ENCODE peak calls at places on chromosomes 2 and 18, in nine cellular contexts. K is OCI-LY7, A is hepatocyte, D is GM23338, Y is SK-N-SH, C is Karpas-422, E is HCT116, J is PC-3, W is PC-9. L is an unnamed sample.

GRCh38 chr2:101038455-101039255 is 36.6 kb downstream of the RPL31 start:
- DNase-seq in K (peak; percentile 11), A (peak; percentile 19), D (peak; percentile 62), Y (no peak), C (peak; percentile 73), E (peak; percentile 43), J (peak; percentile 44), W (peak; percentile 20), L (peak; percentile 45)

GRCh38 chr2:238106339-238106697 is 6.2 kb downstream of the ESPNL start:
- DNase-seq in K (no peak), A (peak; percentile 6), D (peak; percentile 56), Y (peak; percentile 45), C (no peak), E (no peak), J (no peak), W (no peak), L (no peak)

GRCh38 chr18:7438631-7439030 is 128.5 kb upstream of the PTPRM start:
- DNase-seq in K (no peak), A (no peak), D (no peak), Y (no peak), C (no peak), E (no peak), J (no peak), W (no peak), L (no peak)

GRCh38 chr18:76922107-76922506 is 99.8 kb downstream of the ZNF236 start:
- DNase-seq in K (peak; percentile 74), A (peak; percentile 61), D (peak; percentile 83), Y (peak; percentile 83), C (peak; percentile 96), E (peak; percentile 2), J (peak; percentile 38), W (no peak), L (peak; percentile 79)

GRCh38 chr2:59567115-59567514 is 986.3 kb downstream of the BCL11A start:
- DNase-seq in K (no peak), A (no peak), D (no peak), Y (no peak), C (no peak), E (no peak), J (no peak), W (no peak), L (no peak)

GRCh38 chr2:235799281-235799680 is 305.4 kb downstream of the AGAP1 start:
- DNase-seq in K (no peak), A (no peak), D (no peak), Y (no peak), C (no peak), E (no peak), J (no peak), W (no peak), L (no peak)

GRCh38 chr2:4445821-4446220 is 742.4 kb downstream of the DCDC2C start:
- DNase-seq in K (no peak), A (no peak), D (no peak), Y (no peak), C (no peak), E (no peak), J (no peak), W (no peak), L (no peak)

GRCh38 chr2:158266106-158266505 is 164.4 kb downstream of the UPP2 start:
- DNase-seq in K (no peak), A (no peak), D (no peak), Y (no peak), C (no peak), E (no peak), J (no peak), W (no peak), L (no peak)

GRCh38 chr18:79930020-79930642 is 21.3 kb downstream of the SLC66A2 start:
- DNase-seq in K (no peak), A (no peak), D (no peak), Y (no peak), C (no peak), E (no peak), J (no peak), W (no peak), L (no peak)

GRCh38 chr18:72612894-72613537 is 68.9 kb upstream of the CBLN2 start:
- DNase-seq in K (no peak), A (no peak), D (no peak), Y (no peak), C (no peak), E (no peak), J (no peak), W (no peak), L (no peak)

GRCh38 chr2:19319064-19319463 is 39.4 kb downstream of the OSR1 start:
- DNase-seq in K (no peak), A (no peak), D (no peak), Y (no peak), C (no peak), E (no peak), J (no peak), W (no peak), L (no peak)

GRCh38 chr2:60756097-60757087 is at the start of gene PAPOLG:
- DNase-seq in K (peak; percentile 98), A (peak; percentile 99), D (peak; percentile 100), Y (peak; percentile 96), C (peak; percentile 99), E (peak; percentile 76), J (peak; percentile 96), W (peak; percentile 95), L (peak; percentile 100)

GRCh38 chr2:10721344-10722251 is at the start of gene ATP6V1C2:
- DNase-seq in K (peak; percentile 52), A (peak; percentile 65), D (peak; percentile 85), Y (peak; percentile 90), C (peak; percentile 47), E (no peak), J (peak; percentile 40), W (peak; percentile 61), L (peak; percentile 26)

GRCh38 chr2:232836934-232837333 is 33.1 kb upstream of the SNORC start:
- DNase-seq in K (no peak), A (no peak), D (no peak), Y (no peak), C (no peak), E (no peak), J (no peak), W (no peak), L (no peak)

GRCh38 chr2:217517402-217517801 is 485.4 kb downstream of the TNS1 start:
- DNase-seq in K (no peak), A (no peak), D (no peak), Y (no peak), C (no peak), E (no peak), J (no peak), W (no peak), L (peak; percentile 11)

GRCh38 chr2:216678813-216679657 is 16.3 kb downstream of the IGFBP5 start:
- DNase-seq in K (no peak), A (no peak), D (peak; percentile 40), Y (no peak), C (no peak), E (no peak), J (no peak), W (no peak), L (no peak)

GRCh38 chr2:71965530-71965929 is 182.1 kb downstream of the CYP26B1 start:
- DNase-seq in K (no peak), A (no peak), D (no peak), Y (no peak), C (no peak), E (no peak), J (no peak), W (no peak), L (no peak)
- H3K9me2 ChIP-seq in K (no peaks in the 10 kb centered on the region), A (no peaks in the 10 kb centered on the region), D (no peaks in the 10 kb centered on the region), Y (peaks cover 2% of the 10 kb centered on the region), C (no peaks in the 10 kb centered on the region), E (no peaks in the 10 kb centered on the region), J (no peaks in the 10 kb centered on the region), W (no peaks in the 10 kb centered on the region), L (no peaks in the 10 kb centered on the region)

DNA sequence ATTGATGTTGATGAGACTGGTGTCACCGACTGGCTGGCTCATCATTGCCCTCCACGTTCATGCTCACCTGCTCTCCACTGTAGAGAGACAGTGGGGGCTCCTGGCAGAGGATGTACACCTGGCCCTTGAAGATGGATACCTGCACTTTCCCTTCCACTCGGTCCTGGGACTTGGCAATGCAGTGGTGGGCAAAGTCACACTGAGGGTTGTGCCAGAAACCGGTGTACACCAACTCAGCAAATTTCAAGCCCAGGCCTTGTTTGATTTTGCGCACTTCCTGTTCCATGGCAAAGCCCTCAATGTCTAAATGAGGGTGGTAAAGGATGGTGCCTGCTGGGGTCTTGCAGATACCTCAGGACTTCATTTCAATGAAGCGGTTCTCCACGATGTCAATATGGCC is 32.5 kb downstream of the GEMIN6 start:
- DNase-seq in K (no peak), A (no peak), D (no peak), Y (no peak), C (no peak), E (no peak), J (no peak), W (no peak), L (no peak)
- H3K4me2 ChIP-seq in K (no peak overlapping the region), A (no peak overlapping the region), D (no peak overlapping the region), Y (no peak overlapping the region), C (no peak overlapping the region), E (no peak overlapping the region), J (no peak overlapping the region), W (no peak overlapping the region), L (no peak overlapping the region)

DNA sequence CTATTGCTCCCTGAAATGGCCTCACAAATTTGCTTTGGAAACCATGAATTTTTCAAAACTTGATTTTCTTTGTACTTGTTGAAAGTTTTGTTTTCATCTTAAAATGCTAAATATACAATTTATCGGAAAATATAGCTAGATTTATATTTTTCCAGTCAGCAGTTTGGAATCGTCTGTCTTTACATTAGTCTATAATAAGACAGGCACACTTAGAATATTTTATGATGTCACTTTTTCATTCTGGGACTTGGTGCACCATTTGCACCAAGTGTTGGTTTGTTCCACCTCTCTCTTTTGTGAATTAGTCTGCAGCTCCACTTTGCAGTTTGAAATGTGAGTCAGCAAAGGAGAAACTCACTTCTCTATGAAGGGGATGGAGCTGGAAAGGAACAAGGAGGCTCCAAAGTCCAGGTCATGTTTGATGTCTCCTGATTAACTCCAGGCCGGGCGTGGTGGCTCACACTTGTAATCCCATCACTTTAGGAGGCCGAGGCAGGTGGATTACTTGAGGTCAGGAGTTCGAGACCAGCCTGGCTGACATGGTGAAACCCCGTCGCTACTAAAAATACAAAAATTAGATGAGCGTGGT is 63.8 kb upstream of the RTN4 start:
- DNase-seq in K (no peak), A (peak; percentile 43), D (no peak), Y (no peak), C (no peak), E (no peak), J (no peak), W (no peak), L (peak; percentile 33)
- H3K9me2 ChIP-seq in K (no peaks in the 10 kb centered on the region), A (no peaks in the 10 kb centered on the region), D (no peaks in the 10 kb centered on the region), Y (no peaks in the 10 kb centered on the region), C (no peaks in the 10 kb centered on the region), E (no peaks in the 10 kb centered on the region), J (no peaks in the 10 kb centered on the region), W (no peaks in the 10 kb centered on the region), L (no peaks in the 10 kb centered on the region)

DNA sequence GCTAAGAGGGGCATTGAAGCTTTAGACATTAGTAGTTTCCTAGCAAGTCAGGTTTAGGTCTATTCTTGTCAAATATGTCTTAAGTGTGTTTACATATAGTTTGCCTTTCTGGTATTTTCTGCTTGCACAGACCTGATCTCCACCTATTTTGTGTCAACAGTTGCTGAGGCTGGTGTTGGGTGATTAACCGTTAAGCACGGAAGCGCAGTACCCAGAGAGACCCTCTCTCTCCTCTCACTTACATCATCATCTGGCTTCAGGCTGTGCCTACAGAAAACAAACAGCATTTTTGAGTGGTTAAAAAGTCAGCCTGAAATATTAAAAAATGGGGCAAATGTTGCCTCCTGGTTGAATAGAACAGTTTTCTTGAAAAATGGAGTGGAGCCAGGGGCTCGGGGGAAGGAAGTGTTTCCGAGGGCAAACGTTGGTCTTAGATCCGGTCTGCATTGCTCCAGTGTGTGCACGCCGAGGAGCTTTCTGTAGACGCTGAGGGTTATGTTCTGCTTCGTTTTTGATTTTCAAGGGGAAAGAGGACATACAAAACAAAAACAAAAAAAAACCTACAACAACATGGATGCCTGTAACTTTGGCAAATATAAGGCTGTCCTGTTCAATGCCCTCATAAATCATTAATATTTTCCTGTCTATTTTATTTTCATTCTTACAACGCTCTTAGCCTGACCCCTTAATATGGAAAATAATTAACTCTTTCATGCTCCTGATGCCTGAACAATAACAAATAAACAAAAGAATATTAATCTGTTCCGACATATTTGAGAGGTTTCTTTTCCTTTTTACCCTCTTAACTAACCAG is 120.8 kb downstream of the MEIS1 start:
- DNase-seq in K (no peak), A (no peak), D (no peak), Y (no peak), C (peak; percentile 59), E (no peak), J (no peak), W (no peak), L (peak; percentile 45)
- H3K4me2 ChIP-seq in K (no peak overlapping the region), A (peak overlapping the region; percentile 61), D (no peak overlapping the region), Y (no peak overlapping the region), C (peak overlapping the region; percentile 36), E (no peak overlapping the region), J (no peak overlapping the region), W (no peak overlapping the region), L (peak overlapping the region; percentile 58)

L was measured in GM23248.